ENCODE peak calls at places on chromosomes 6 and 20, in six cellular contexts. N, U, P, L, E and D are unnamed samples.

GRCh38 chr6:134714679-134715078 is 235.2 kb downstream of the ALDH8A1 start:
- DNase-seq in N (peak), U (no peak), P (no peak), L (no peak), E (no peak), D (peak)

GRCh38 chr6:28105286-28105685 is 19.1 kb upstream of the ZSCAN16 start:
- DNase-seq in N (peak), U (no peak), P (no peak), L (no peak), E (no peak), D (no peak)

GRCh38 chr6:317068-317451 is 24.8 kb downstream of the DUSP22 start:
- DNase-seq in N (no peak), U (no peak), P (no peak), L (no peak), E (peak), D (no peak)

GRCh38 chr20:16916165-16916564 is 168.0 kb downstream of the OTOR start:
- DNase-seq in N (no peak), U (no peak), P (no peak), L (no peak), E (no peak), D (no peak)

GRCh38 chr6:12474167-12475140 is 184.3 kb downstream of the EDN1 start:
- DNase-seq in N (no peak), U (no peak), P (peak), L (no peak), E (no peak), D (no peak)

GRCh38 chr20:63095718-63096654 is 89.2 kb upstream of the BHLHE23 start:
- DNase-seq in N (no peak), U (peak), P (no peak), L (peak), E (peak), D (no peak)

GRCh38 chr6:44255848-44256247 is 1.5 kb downstream of the SLC35B2 start:
- DNase-seq in N (no peak), U (no peak), P (no peak), L (no peak), E (no peak), D (no peak)

GRCh38 chr6:135018961-135019360 is 35.7 kb downstream of the HBS1L start:
- DNase-seq in N (no peak), U (no peak), P (no peak), L (no peak), E (no peak), D (no peak)

GRCh38 chr6:152091851-152092341 is 284.4 kb downstream of the ESR1 start:
- DNase-seq in N (peak), U (no peak), P (no peak), L (no peak), E (no peak), D (no peak)

GRCh38 chr6:111725446-111726112 is 119.9 kb upstream of the TRAF3IP2 start:
- DNase-seq in N (no peak), U (no peak), P (no peak), L (no peak), E (no peak), D (no peak)

GRCh38 chr20:57964011-57964862 is 254.4 kb upstream of the PMEPA1 start:
- DNase-seq in N (no peak), U (peak), P (no peak), L (no peak), E (no peak), D (no peak)

GRCh38 chr6:148044261-148044731 is 298.3 kb upstream of the SASH1 start:
- DNase-seq in N (peak), U (no peak), P (no peak), L (no peak), E (no peak), D (no peak)

GRCh38 chr20:4601630-4602296 is 119.9 kb upstream of the PRND start:
- DNase-seq in N (peak), U (peak), P (no peak), L (peak), E (peak), D (no peak)

GRCh38 chr6:45681860-45682488 is 304.2 kb upstream of the SUPT3H start:
- DNase-seq in N (peak), U (no peak), P (no peak), L (no peak), E (no peak), D (peak)

GRCh38 chr6:155093430-155093829 is 98.3 kb downstream of the TIAM2 start:
- DNase-seq in N (no peak), U (no peak), P (no peak), L (no peak), E (no peak), D (peak)

GRCh38 chr6:40640591-40641293 is 53.6 kb upstream of the LRFN2 start:
- DNase-seq in N (no peak), U (no peak), P (no peak), L (no peak), E (no peak), D (peak)

GRCh38 chr6:35295036-35295435 is 2.6 kb upstream of the DEF6 start:
- DNase-seq in N (no peak), U (no peak), P (no peak), L (no peak), E (peak), D (no peak)

GRCh38 chr20:17036546-17036945 is 190.3 kb upstream of the PCSK2 start:
- DNase-seq in N (no peak), U (no peak), P (no peak), L (no peak), E (no peak), D (no peak)

GRCh38 chr6:157527471-157527907 is 146.5 kb downstream of the ZDHHC14 start:
- DNase-seq in N (no peak), U (no peak), P (no peak), L (no peak), E (no peak), D (no peak)

GRCh38 chr6:142118926-142119325 is 13.8 kb upstream of the GJE1 start:
- DNase-seq in N (no peak), U (no peak), P (no peak), L (no peak), E (no peak), D (no peak)

GRCh38 chr20:1108437-1108920 is 9.9 kb upstream of the PSMF1 start:
- DNase-seq in N (peak), U (peak), P (peak), L (peak), E (no peak), D (peak)

GRCh38 chr6:74167951-74168350 is 471.9 kb downstream of the CD109 start:
- DNase-seq in N (no peak), U (no peak), P (no peak), L (no peak), E (no peak), D (no peak)

GRCh38 chr6:1388081-1388926 is 1.1 kb upstream of the FOXF2 start:
- DNase-seq in N (no peak), U (no peak), P (no peak), L (no peak), E (no peak), D (no peak)

GRCh38 chr6:32191696-32192607 is 491 bp downstream of the GPSM3 start:
- DNase-seq in N (no peak), U (no peak), P (no peak), L (no peak), E (no peak), D (no peak)

GRCh38 chr6:9173229-9173628 is 737.9 kb upstream of the SLC35B3 start:
- DNase-seq in N (no peak), U (no peak), P (no peak), L (no peak), E (no peak), D (no peak)

GRCh38 chr6:106735828-106736227 is 106.5 kb downstream of the QRSL1 start:
- DNase-seq in N (no peak), U (no peak), P (no peak), L (no peak), E (no peak), D (no peak)
- H3K4me3 ChIP-seq in N (no peak), U (no peak), P (no peak), L (no peak), E (no peak), D (no peak)

DNA sequence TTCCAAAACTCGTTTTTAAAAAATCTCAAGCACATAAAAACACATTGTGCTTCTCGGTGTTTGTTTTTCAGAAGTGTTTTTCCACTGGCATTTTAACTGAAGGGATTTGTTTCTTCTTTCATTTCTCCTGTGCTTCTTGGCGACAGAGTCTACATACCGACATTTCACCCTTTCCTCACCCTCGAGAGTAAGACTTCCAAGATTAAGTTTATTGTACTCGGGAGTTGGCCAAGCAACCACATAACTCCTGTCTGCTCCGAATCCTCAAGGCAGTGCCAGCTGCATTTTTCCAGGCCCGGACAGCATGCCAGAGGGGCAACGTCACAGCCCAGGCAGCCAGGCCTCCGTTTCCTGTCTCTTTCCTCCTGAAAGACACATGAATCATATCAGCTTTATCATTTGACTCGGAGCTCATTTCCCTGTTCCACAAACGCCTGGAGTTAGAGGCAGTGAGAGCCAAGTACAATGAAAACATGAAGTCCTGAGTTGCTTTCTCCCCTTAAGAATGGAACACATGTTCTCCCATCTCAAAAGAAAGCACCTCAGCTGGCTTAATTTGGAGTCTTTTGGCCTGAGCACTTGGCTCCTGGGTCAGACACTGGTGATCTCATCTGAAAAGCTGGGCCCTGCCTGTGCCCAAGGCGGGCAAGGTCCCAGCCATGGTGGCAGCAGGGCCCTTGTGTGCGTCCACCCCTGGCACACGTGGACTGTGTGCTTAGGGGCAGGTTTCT is 23.2 kb upstream of the FAM50B start:
- DNase-seq in N (peak), U (peak), P (peak), L (peak), E (peak), D (no peak)
- H3K4me3 ChIP-seq in N (peak), U (peak), P (peak), L (no peak), E (peak), D (no peak)

GRCh38 chr20:11654766-11655165 is 262.9 kb upstream of the BTBD3 start:
- DNase-seq in N (no peak), U (no peak), P (no peak), L (no peak), E (no peak), D (no peak)
- H3K4me3 ChIP-seq in N (no peak), U (no peak), P (no peak), L (no peak), E (no peak), D (no peak)

GRCh38 chr6:11389977-11390376 is 147.6 kb upstream of the TMEM170B start:
- DNase-seq in N (peak), U (no peak), P (no peak), L (no peak), E (no peak), D (no peak)

GRCh38 chr6:11393713-11394627 is 143.6 kb upstream of the TMEM170B start:
- DNase-seq in N (peak), U (no peak), P (peak), L (no peak), E (no peak), D (no peak)

GRCh38 chr6:11388983-11389944 is 148.3 kb upstream of the TMEM170B start:
- DNase-seq in N (no peak), U (no peak), P (peak), L (no peak), E (no peak), D (no peak)

GRCh38 chr6:11392778-11393507 is 144.6 kb upstream of the TMEM170B start:
- DNase-seq in N (no peak), U (peak), P (peak), L (no peak), E (no peak), D (no peak)

DNA sequence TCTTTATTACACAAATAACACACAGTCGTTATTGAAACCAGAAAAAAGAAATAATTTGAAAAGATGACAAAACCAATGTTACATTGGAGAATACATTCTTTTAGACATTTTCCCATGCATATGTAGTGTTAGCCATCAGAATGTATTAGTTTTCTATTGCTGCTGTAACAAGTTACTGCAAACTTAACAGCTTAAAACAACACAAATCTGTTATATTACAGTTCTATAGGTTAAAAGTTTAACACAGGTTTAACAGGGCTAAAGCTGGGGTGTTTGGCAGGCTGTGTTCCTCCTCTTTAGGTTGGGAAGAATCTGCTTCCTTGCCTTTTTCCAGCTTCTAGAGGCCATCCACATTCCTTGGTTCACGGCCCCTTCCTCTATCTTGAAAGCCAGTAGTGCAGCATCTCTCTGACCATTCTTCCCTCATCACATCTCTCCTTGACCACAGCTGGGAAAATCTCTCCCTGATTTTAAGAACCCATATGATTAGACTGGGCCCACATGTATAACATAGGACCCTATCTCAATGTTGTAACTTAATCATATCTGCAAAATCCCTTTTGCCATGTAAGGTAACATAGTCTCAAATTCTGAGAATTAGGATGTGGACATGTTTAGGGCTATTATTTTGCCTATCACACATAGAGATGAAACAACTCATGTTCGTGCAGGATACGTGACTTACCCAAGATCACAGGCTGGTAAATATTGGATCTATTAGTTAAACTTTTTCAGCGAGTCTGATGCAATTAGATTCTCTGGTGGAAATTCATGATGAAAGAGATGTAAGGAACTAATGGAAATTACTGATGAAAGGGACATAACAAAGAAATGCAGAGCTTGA is 145.4 kb upstream of the TMEM170B start:
- DNase-seq in N (no peak), U (no peak), P (peak), L (no peak), E (no peak), D (no peak)
- H3K4me3 ChIP-seq in N (no peak), U (no peak), P (peak), L (no peak), E (no peak), D (no peak)

GRCh38 chr6:82246370-82246769 is 1.2 kb downstream of the IBTK start:
- DNase-seq in N (peak), U (no peak), P (peak), L (no peak), E (no peak), D (no peak)

GRCh38 chr6:82247634-82248232 is at the start of gene IBTK:
- DNase-seq in N (peak), U (peak), P (peak), L (peak), E (peak), D (peak)

GRCh38 chr6:82243886-82244285 is 3.7 kb downstream of the IBTK start:
- DNase-seq in N (no peak), U (no peak), P (no peak), L (no peak), E (no peak), D (no peak)

GRCh38 chr6:82246802-82247633 is 526 bp downstream of the IBTK start:
- DNase-seq in N (peak), U (peak), P (peak), L (peak), E (peak), D (peak)

GRCh38 chr6:82245376-82245775 is 2.2 kb downstream of the IBTK start:
- DNase-seq in N (no peak), U (no peak), P (no peak), L (no peak), E (no peak), D (no peak)
- H3K4me3 ChIP-seq in N (peak), U (no peak), P (peak), L (no peak), E (no peak), D (no peak)

GRCh38 chr6:119020597-119021561 is 57.6 kb downstream of the FAM184A start:
- DNase-seq in N (no peak), U (no peak), P (no peak), L (no peak), E (no peak), D (peak)

GRCh38 chr6:119025793-119026192 is 52.7 kb downstream of the FAM184A start:
- DNase-seq in N (no peak), U (no peak), P (no peak), L (no peak), E (no peak), D (no peak)

GRCh38 chr6:119026822-119027221 is 51.6 kb downstream of the FAM184A start:
- DNase-seq in N (no peak), U (no peak), P (no peak), L (no peak), E (no peak), D (no peak)

GRCh38 chr6:119022796-119023195 is 55.7 kb downstream of the FAM184A start:
- DNase-seq in N (no peak), U (no peak), P (no peak), L (no peak), E (no peak), D (peak)

DNA sequence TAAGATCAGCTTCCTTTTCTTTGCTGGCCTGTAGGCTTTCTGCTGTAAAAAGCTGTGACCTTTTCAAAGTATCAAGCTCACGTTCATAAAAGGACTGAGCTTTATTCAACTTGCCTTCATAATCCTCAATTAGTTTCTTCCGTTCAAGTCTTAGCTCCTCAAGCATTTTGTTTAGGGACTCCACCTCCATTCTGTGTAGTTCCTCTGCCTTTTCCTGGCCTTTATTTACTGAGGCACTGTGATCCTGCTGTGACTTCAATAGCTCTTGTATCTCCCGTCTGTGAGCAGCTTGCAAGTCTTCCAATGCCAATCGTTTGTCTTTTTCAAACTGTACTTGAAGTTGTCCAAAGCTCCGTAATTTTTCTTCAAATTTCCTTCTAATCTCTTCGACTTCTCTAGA is 54.4 kb downstream of the FAM184A start:
- DNase-seq in N (no peak), U (no peak), P (no peak), L (no peak), E (no peak), D (no peak)
- H3K4me3 ChIP-seq in N (no peak), U (no peak), P (no peak), L (no peak), E (no peak), D (no peak)

DNA sequence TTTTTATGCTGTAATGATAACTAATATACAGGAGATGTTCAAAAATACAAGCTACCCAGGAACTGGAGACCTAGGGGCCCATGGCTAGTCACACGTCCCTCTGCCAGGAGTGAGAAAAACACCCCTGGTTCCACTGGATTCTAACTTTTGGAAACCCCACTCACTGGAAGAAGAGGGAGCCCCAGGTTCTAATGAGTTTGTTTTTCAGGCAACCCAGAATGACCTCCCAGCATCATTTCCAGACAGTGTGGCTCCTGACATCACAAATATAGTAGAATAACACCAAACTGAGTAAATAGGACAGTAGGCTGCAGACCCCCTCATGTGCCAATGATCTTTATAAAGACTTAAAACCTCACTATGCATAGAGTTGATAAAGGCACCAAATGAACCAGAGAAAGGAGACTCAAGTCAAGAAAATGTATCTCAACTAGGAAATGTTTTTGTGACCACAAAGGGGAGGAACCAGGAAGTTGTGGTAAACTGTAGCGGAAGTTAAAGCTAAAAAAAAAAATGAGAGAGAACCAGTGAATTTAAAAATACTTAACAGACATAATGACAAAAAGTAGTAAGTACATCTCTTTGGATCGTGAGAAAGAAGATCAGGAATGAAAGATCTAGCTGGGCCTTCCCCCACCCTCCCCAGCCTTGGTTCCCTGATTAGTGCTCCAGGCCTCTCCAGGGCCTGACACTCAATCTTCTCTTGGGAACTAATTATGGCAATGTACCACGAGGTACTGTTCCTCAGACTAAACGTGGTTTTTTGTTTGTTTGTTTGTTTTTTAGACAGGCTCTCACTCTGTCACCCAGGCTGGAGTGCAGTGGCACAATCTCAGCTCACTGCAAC is 19.8 kb downstream of the HLA-E start:
- DNase-seq in N (peak), U (no peak), P (no peak), L (no peak), E (no peak), D (peak)
- H3K4me3 ChIP-seq in N (no peak), U (no peak), P (no peak), L (no peak), E (no peak), D (peak)